ENCODE peak calls at places on chromosome 17, in five cellular contexts. One of them, this sample, is unnamed.

GRCh38 chr17:38898291-38898679 is 27.1 kb upstream of the LASP1NB start:
- DNase-seq in Caco-2: no peak
- DNase-seq in A549: no peak
- DNase-seq in adrenal gland: no peak
- DNase-seq in GM20000: no peak
- DNase-seq in this sample: no peak

GRCh38 chr17:70073326-70073725 is 1.7 kb upstream of the KCNJ16 start:
- DNase-seq in GM20000: no peak
- DNase-seq in adrenal gland: no peak
- DNase-seq in A549: peak; percentile 18
- DNase-seq in Caco-2: no peak
- DNase-seq in this sample: no peak

GRCh38 chr17:65314212-65314611 is 177.0 kb downstream of the RGS9 start:
- DNase-seq in A549: no peak
- DNase-seq in adrenal gland: no peak
- DNase-seq in Caco-2: no peak
- DNase-seq in GM20000: no peak
- DNase-seq in this sample: no peak

GRCh38 chr17:5181509-5182305 is 10.0 kb downstream of the ZNF594 start:
- DNase-seq in GM20000: no peak
- DNase-seq in adrenal gland: no peak
- DNase-seq in A549: no peak
- DNase-seq in Caco-2: no peak
- DNase-seq in this sample: no peak

GRCh38 chr17:40910441-40910841 is 25.4 kb upstream of the KRT20 start:
- DNase-seq in adrenal gland: no peak
- DNase-seq in GM20000: no peak
- DNase-seq in A549: no peak
- DNase-seq in Caco-2: no peak
- DNase-seq in this sample: no peak

GRCh38 chr17:35621768-35622167 is 34.6 kb downstream of the AP2B1 start:
- DNase-seq in adrenal gland: no peak
- DNase-seq in Caco-2: no peak
- DNase-seq in GM20000: no peak
- DNase-seq in A549: no peak
- DNase-seq in this sample: no peak

GRCh38 chr17:44749076-44750020 is 9.4 kb upstream of the ADAM11 start:
- DNase-seq in adrenal gland: no peak
- DNase-seq in Caco-2: no peak
- DNase-seq in GM20000: no peak
- DNase-seq in A549: no peak
- DNase-seq in this sample: no peak

GRCh38 chr17:53626286-53626685 is 196.4 kb upstream of the KIF2B start:
- DNase-seq in A549: peak; percentile 24
- DNase-seq in adrenal gland: no peak
- DNase-seq in Caco-2: no peak
- DNase-seq in GM20000: no peak
- DNase-seq in this sample: no peak

GRCh38 chr17:5707482-5707881 is 123.2 kb upstream of the NLRP1 start:
- DNase-seq in adrenal gland: peak; percentile 23
- DNase-seq in Caco-2: no peak
- DNase-seq in A549: no peak
- DNase-seq in GM20000: no peak
- DNase-seq in this sample: no peak

GRCh38 chr17:5272313-5272712 is 9.8 kb upstream of the RABEP1 start:
- DNase-seq in A549: no peak
- DNase-seq in GM20000: no peak
- DNase-seq in Caco-2: no peak
- DNase-seq in adrenal gland: no peak
- DNase-seq in this sample: no peak

GRCh38 chr17:6543079-6544010 is 13.0 kb downstream of the PITPNM3 start:
- DNase-seq in adrenal gland: no peak
- DNase-seq in GM20000: no peak
- DNase-seq in Caco-2: no peak
- DNase-seq in A549: no peak
- DNase-seq in this sample: no peak

GRCh38 chr17:19346351-19347255 is 15.9 kb downstream of the B9D1 start:
- DNase-seq in A549: peak; percentile 84
- DNase-seq in Caco-2: peak; percentile 38
- DNase-seq in adrenal gland: peak; percentile 83
- DNase-seq in GM20000: no peak
- DNase-seq in this sample: no peak

GRCh38 chr17:17824780-17825614 is 11.8 kb downstream of the SREBF1 start:
- DNase-seq in A549: peak; percentile 53
- DNase-seq in Caco-2: no peak
- DNase-seq in adrenal gland: peak; percentile 90
- DNase-seq in GM20000: peak; percentile 12
- DNase-seq in this sample: no peak

GRCh38 chr17:67289174-67289876 is 44.3 kb upstream of the HELZ start:
- DNase-seq in GM20000: no peak
- DNase-seq in Caco-2: no peak
- DNase-seq in adrenal gland: peak; percentile 88
- DNase-seq in A549: no peak
- DNase-seq in this sample: no peak

GRCh38 chr17:39623356-39623950 is 3.3 kb upstream of the PPP1R1B start:
- DNase-seq in GM20000: peak; percentile 87
- DNase-seq in adrenal gland: peak; percentile 96
- DNase-seq in A549: peak; percentile 76
- DNase-seq in Caco-2: peak; percentile 82
- DNase-seq in this sample: peak; percentile 92

GRCh38 chr17:63932008-63932561 is at the start of gene CD79B:
- DNase-seq in adrenal gland: no peak
- DNase-seq in Caco-2: no peak
- DNase-seq in GM20000: peak; percentile 87
- DNase-seq in A549: no peak
- DNase-seq in this sample: no peak

GRCh38 chr17:6577686-6578263 is 21.4 kb upstream of the PITPNM3 start:
- DNase-seq in A549: no peak
- DNase-seq in adrenal gland: no peak
- DNase-seq in GM20000: no peak
- DNase-seq in Caco-2: no peak
- DNase-seq in this sample: no peak

GRCh38 chr17:5297245-5297644 is 15.2 kb downstream of the RABEP1 start:
- DNase-seq in Caco-2: no peak
- DNase-seq in A549: no peak
- DNase-seq in GM20000: no peak
- DNase-seq in adrenal gland: no peak
- DNase-seq in this sample: no peak

GRCh38 chr17:56679148-56679766 is 85.8 kb downstream of the NOG start:
- DNase-seq in Caco-2: no peak
- DNase-seq in GM20000: peak; percentile 43
- DNase-seq in A549: peak; percentile 23
- DNase-seq in adrenal gland: no peak
- DNase-seq in this sample: peak; percentile 16

GRCh38 chr17:31541559-31541958 is 150.1 kb downstream of the RAB11FIP4 start:
- DNase-seq in A549: peak; percentile 42
- DNase-seq in Caco-2: no peak
- DNase-seq in adrenal gland: no peak
- DNase-seq in GM20000: no peak
- DNase-seq in this sample: no peak

DNA sequence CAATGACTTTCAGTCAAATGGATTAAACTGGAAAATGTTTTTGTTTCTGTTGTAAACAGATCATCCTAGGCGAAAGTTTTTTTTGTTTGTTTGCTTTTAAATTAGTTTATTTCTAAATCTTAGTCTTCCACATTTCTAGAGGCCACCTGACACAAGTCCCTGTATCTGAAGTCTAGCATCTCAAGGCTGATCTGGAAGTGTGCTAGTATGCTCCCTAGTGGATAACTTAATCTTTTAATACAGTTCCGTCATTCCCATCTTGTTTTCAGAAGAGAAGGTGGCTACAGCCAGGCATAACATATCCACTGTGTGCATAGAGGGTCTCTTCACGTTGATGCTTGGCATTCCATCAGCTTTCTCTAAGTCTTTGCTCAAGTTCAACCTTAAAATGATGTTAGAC is 7.6 kb downstream of the IFT20 start:
- DNase-seq in Caco-2: no peak
- DNase-seq in A549: peak; percentile 53
- DNase-seq in adrenal gland: no peak
- DNase-seq in GM20000: no peak
- DNase-seq in this sample: no peak
- TF ChIP-seq CTCF in Caco-2: no peak
- TF ChIP-seq CTCF in A549: peak; percentile 40
- TF ChIP-seq CTCF in adrenal gland: no peak
- TF ChIP-seq CTCF in GM20000: no peak
- TF ChIP-seq CTCF in this sample: no peak

GRCh38 chr17:58265902-58266875 is 14.5 kb downstream of the MPO start:
- DNase-seq in Caco-2: no peak
- DNase-seq in GM20000: no peak
- DNase-seq in A549: no peak
- DNase-seq in adrenal gland: peak; percentile 23
- DNase-seq in this sample: no peak

GRCh38 chr17:58264407-58265103 is 16.2 kb downstream of the MPO start:
- DNase-seq in Caco-2: no peak
- DNase-seq in adrenal gland: peak; percentile 20
- DNase-seq in A549: no peak
- DNase-seq in GM20000: no peak
- DNase-seq in this sample: no peak

GRCh38 chr17:58267347-58268324 is 13.1 kb downstream of the MPO start:
- DNase-seq in A549: no peak
- DNase-seq in GM20000: no peak
- DNase-seq in Caco-2: peak; percentile 22
- DNase-seq in adrenal gland: peak; percentile 27
- DNase-seq in this sample: no peak

GRCh38 chr17:58263773-58264172 is 17.0 kb downstream of the MPO start:
- DNase-seq in GM20000: no peak
- DNase-seq in adrenal gland: peak; percentile 3
- DNase-seq in Caco-2: no peak
- DNase-seq in A549: no peak
- DNase-seq in this sample: no peak

DNA sequence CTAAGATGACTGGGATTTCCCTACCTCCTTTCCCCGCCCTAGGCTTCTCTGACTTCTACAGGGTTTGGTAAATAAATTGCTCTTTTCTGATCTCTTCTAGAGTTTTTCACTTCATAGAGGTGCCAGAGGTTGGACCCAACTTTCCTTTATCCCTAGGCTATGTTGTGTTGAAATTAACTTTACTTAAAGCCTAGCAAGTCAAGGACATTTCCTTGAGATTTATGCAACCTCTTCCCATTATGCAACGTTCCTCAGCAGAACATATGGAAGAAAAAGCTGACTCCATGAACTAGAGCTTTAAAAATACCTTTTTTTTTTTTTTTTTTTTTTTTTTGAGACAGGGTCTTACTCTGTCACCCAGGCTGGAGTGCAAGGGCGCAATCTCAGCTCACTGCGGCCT is 15.5 kb downstream of the MPO start:
- DNase-seq in Caco-2: no peak
- DNase-seq in adrenal gland: no peak
- DNase-seq in A549: no peak
- DNase-seq in GM20000: no peak
- DNase-seq in this sample: no peak
- TF ChIP-seq CTCF in Caco-2: no peak
- TF ChIP-seq CTCF in adrenal gland: no peak
- TF ChIP-seq CTCF in A549: no peak
- TF ChIP-seq CTCF in GM20000: no peak
- TF ChIP-seq CTCF in this sample: no peak

GRCh38 chr17:50181601-50182345 is 16.0 kb downstream of the SGCA start:
- DNase-seq in A549: no peak
- DNase-seq in GM20000: no peak
- DNase-seq in adrenal gland: no peak
- DNase-seq in Caco-2: no peak
- DNase-seq in this sample: no peak
- TF ChIP-seq CTCF in A549: no peak
- TF ChIP-seq CTCF in GM20000: no peak
- TF ChIP-seq CTCF in adrenal gland: no peak
- TF ChIP-seq CTCF in Caco-2: no peak
- TF ChIP-seq CTCF in this sample: no peak

GRCh38 chr17:74780443-74781238 is 4.5 kb upstream of the NAT9 start:
- DNase-seq in GM20000: peak; percentile 51
- DNase-seq in A549: peak; percentile 76
- DNase-seq in adrenal gland: no peak
- DNase-seq in Caco-2: peak; percentile 75
- DNase-seq in this sample: peak; percentile 29

GRCh38 chr17:74782571-74782970 is 6.4 kb upstream of the NAT9 start:
- DNase-seq in adrenal gland: no peak
- DNase-seq in GM20000: no peak
- DNase-seq in A549: no peak
- DNase-seq in Caco-2: no peak
- DNase-seq in this sample: no peak

GRCh38 chr17:74785981-74786360 is 9.8 kb upstream of the NAT9 start:
- DNase-seq in adrenal gland: no peak
- DNase-seq in A549: no peak
- DNase-seq in GM20000: no peak
- DNase-seq in Caco-2: no peak
- DNase-seq in this sample: no peak

GRCh38 chr17:74786411-74787097 is 10.4 kb upstream of the NAT9 start:
- DNase-seq in Caco-2: no peak
- DNase-seq in A549: no peak
- DNase-seq in GM20000: no peak
- DNase-seq in adrenal gland: no peak
- DNase-seq in this sample: no peak

GRCh38 chr17:74785096-74785980 is 9.2 kb upstream of the NAT9 start:
- DNase-seq in Caco-2: no peak
- DNase-seq in adrenal gland: no peak
- DNase-seq in GM20000: no peak
- DNase-seq in A549: no peak
- DNase-seq in this sample: no peak
- TF ChIP-seq CTCF in Caco-2: peak; percentile 27
- TF ChIP-seq CTCF in adrenal gland: no peak
- TF ChIP-seq CTCF in GM20000: no peak
- TF ChIP-seq CTCF in A549: no peak
- TF ChIP-seq CTCF in this sample: no peak

GRCh38 chr17:72466199-72466598 is 345.4 kb downstream of the SOX9 start:
- DNase-seq in A549: peak; percentile 95
- DNase-seq in GM20000: peak; percentile 61
- DNase-seq in adrenal gland: no peak
- DNase-seq in Caco-2: peak; percentile 84
- DNase-seq in this sample: no peak
- TF ChIP-seq CTCF in A549: no peak
- TF ChIP-seq CTCF in GM20000: no peak
- TF ChIP-seq CTCF in adrenal gland: no peak
- TF ChIP-seq CTCF in Caco-2: peak; percentile 19
- TF ChIP-seq CTCF in this sample: no peak

GRCh38 chr17:2122641-2123302 is 67.9 kb downstream of the HIC1 start:
- DNase-seq in A549: no peak
- DNase-seq in Caco-2: no peak
- DNase-seq in adrenal gland: peak; percentile 80
- DNase-seq in GM20000: peak; percentile 58
- DNase-seq in this sample: no peak
- TF ChIP-seq CTCF in A549: no peak
- TF ChIP-seq CTCF in Caco-2: no peak
- TF ChIP-seq CTCF in adrenal gland: peak; percentile 26
- TF ChIP-seq CTCF in GM20000: no peak
- TF ChIP-seq CTCF in this sample: no peak

GRCh38 chr17:79926308-79927135 is 87.3 kb upstream of the CBX4 start:
- DNase-seq in GM20000: no peak
- DNase-seq in adrenal gland: no peak
- DNase-seq in Caco-2: no peak
- DNase-seq in A549: no peak
- DNase-seq in this sample: no peak

GRCh38 chr17:79924639-79924976 is 85.4 kb upstream of the CBX4 start:
- DNase-seq in GM20000: no peak
- DNase-seq in A549: no peak
- DNase-seq in adrenal gland: no peak
- DNase-seq in Caco-2: no peak
- DNase-seq in this sample: no peak

GRCh38 chr17:79926002-79926307 is 86.7 kb upstream of the CBX4 start:
- DNase-seq in GM20000: no peak
- DNase-seq in adrenal gland: no peak
- DNase-seq in A549: no peak
- DNase-seq in Caco-2: peak; percentile 79
- DNase-seq in this sample: no peak

GRCh38 chr17:79923974-79924638 is 84.9 kb upstream of the CBX4 start:
- DNase-seq in Caco-2: peak; percentile 75
- DNase-seq in adrenal gland: no peak
- DNase-seq in A549: peak; percentile 77
- DNase-seq in GM20000: peak; percentile 72
- DNase-seq in this sample: peak; percentile 95

GRCh38 chr17:79925242-79925957 is 86.2 kb upstream of the CBX4 start:
- DNase-seq in GM20000: no peak
- DNase-seq in adrenal gland: peak; percentile 78
- DNase-seq in Caco-2: no peak
- DNase-seq in A549: peak; percentile 69
- DNase-seq in this sample: no peak
- TF ChIP-seq CTCF in GM20000: no peak
- TF ChIP-seq CTCF in adrenal gland: no peak
- TF ChIP-seq CTCF in Caco-2: no peak
- TF ChIP-seq CTCF in A549: no peak
- TF ChIP-seq CTCF in this sample: no peak